ENCODE peak calls at places on chromosomes 11 and 22, in seven cellular contexts. D is HT1080; B is RKO; M is stimulated activated CD4-positive, alpha-beta T cell treated with anti-CD3 and anti-CD28 coated beads, Interleukin-1b, Interleukin-23, amount 100 ng/mL, for 24 hours; Y is A172; X is endothelial cell; V is K562. R is an unnamed sample.

GRCh38 chr11:33451364-33451763 is 194.2 kb downstream of the HIPK3 start:
- DNase-seq in V (no peak), B (no peak), Y (no peak), X (no peak), D (no peak), M (no peak), R (no peak)

GRCh38 chr22:18905540-18906409 is at the start of gene DGCR6:
- DNase-seq in D (no peak), Y (no peak), X (no peak), V (no peak), B (no peak), M (no peak), R (no peak)

GRCh38 chr11:34501500-34501899 is 12.1 kb downstream of the ELF5 start:
- DNase-seq in D (peak; percentile 64), V (no peak), Y (peak; percentile 25), B (no peak), X (no peak), M (no peak), R (no peak)

GRCh38 chr11:121829159-121829643 is 286.8 kb downstream of the BLID start:
- DNase-seq in D (peak; percentile 98), V (no peak), X (no peak), M (no peak), Y (peak; percentile 61), B (peak; percentile 84), R (no peak)

GRCh38 chr11:15208570-15209222 is 94.0 kb downstream of the INSC start:
- DNase-seq in Y (peak; percentile 3), D (peak; percentile 60), B (peak; percentile 35), M (peak; percentile 59), X (peak; percentile 90), V (peak; percentile 83), R (peak; percentile 66)

GRCh38 chr11:127114035-127114434 is 113.5 kb upstream of the KIRREL3 start:
- DNase-seq in X (no peak), Y (no peak), D (no peak), V (no peak), B (no peak), M (no peak), R (no peak)

GRCh38 chr11:85779956-85780640 is 30.8 kb downstream of the SYTL2 start:
- DNase-seq in V (no peak), Y (no peak), B (no peak), D (no peak), M (no peak), X (no peak), R (no peak)

GRCh38 chr11:46242961-46243795 is 34.3 kb upstream of the CREB3L1 start:
- DNase-seq in V (peak; percentile 98), D (peak; percentile 93), M (peak; percentile 85), X (peak; percentile 92), Y (peak; percentile 88), B (peak; percentile 96), R (peak; percentile 85)

GRCh38 chr11:43747130-43747802 is 66.7 kb downstream of the HSD17B12 start:
- DNase-seq in M (no peak), X (no peak), D (no peak), V (peak; percentile 51), B (no peak), Y (no peak), R (no peak)

GRCh38 chr11:13308704-13309103 is 31.1 kb downstream of the BMAL1 start:
- DNase-seq in Y (no peak), V (no peak), B (no peak), X (no peak), D (no peak), M (no peak), R (no peak)

GRCh38 chr11:83608571-83608970 is 322.4 kb upstream of the CCDC90B start:
- DNase-seq in X (no peak), Y (no peak), B (no peak), D (no peak), M (no peak), V (no peak), R (no peak)